ENCODE peak calls at places on chromosome 20, in four cellular contexts. Q, W, O and T are unnamed samples.

GRCh38 chr20:47360489-47361267 is 4.2 kb upstream of the ZMYND8 start:
- DNase-seq in Q (no peak), W (peak), O (peak), T (peak)

GRCh38 chr20:57397004-57397692 is 6.0 kb downstream of the RBM38 start:
- DNase-seq in Q (no peak), W (no peak), O (no peak), T (no peak)

GRCh38 chr20:11411765-11412164 is 505.9 kb upstream of the BTBD3 start:
- DNase-seq in Q (no peak), W (no peak), O (no peak), T (no peak)

GRCh38 chr20:49571553-49571835 is 3.6 kb upstream of the PTGIS start:
- DNase-seq in Q (no peak), W (no peak), O (no peak), T (no peak)

GRCh38 chr20:46773680-46774079 is 64.2 kb downstream of the SLC2A10 start:
- DNase-seq in Q (no peak), W (no peak), O (no peak), T (no peak)

GRCh38 chr20:50744143-50744792 is 12.9 kb downstream of the PARD6B start:
- DNase-seq in Q (no peak), W (peak), O (peak), T (peak)

GRCh38 chr20:54345817-54346216 is 129.6 kb upstream of the DOK5 start:
- DNase-seq in Q (no peak), W (no peak), O (no peak), T (no peak)

GRCh38 chr20:44264287-44264686 is 17.2 kb downstream of the GDAP1L1 start:
- DNase-seq in Q (no peak), W (no peak), O (peak), T (no peak)

GRCh38 chr20:10610266-10610665 is 63.5 kb downstream of the JAG1 start:
- DNase-seq in Q (no peak), W (no peak), O (no peak), T (no peak)

GRCh38 chr20:37230200-37230599 is 31.4 kb downstream of the GHRH start:
- DNase-seq in Q (no peak), W (no peak), O (no peak), T (no peak)

GRCh38 chr20:61965606-61966491 is 99.8 kb downstream of the TAF4 start:
- DNase-seq in Q (no peak), W (peak), O (no peak), T (no peak)

GRCh38 chr20:31721408-31722332 is 998 bp downstream of the BCL2L1 start:
- DNase-seq in Q (no peak), W (no peak), O (peak), T (no peak)

GRCh38 chr20:23923891-23924435 is 44.4 kb upstream of the CST5 start:
- DNase-seq in Q (no peak), W (no peak), O (no peak), T (no peak)

GRCh38 chr20:44837949-44838348 is 27.6 kb upstream of the RIMS4 start:
- DNase-seq in Q (no peak), W (no peak), O (no peak), T (no peak)

GRCh38 chr20:26276811-26277210 is 580.2 kb upstream of the ZNF337 start:
- DNase-seq in Q (no peak), W (no peak), O (peak), T (no peak)

GRCh38 chr20:62063981-62064787 is 1.5 kb downstream of the TAF4 start:
- DNase-seq in Q (no peak), W (peak), O (no peak), T (no peak)

GRCh38 chr20:45867811-45868176 is 10.4 kb downstream of the ZSWIM3 start:
- DNase-seq in Q (no peak), W (no peak), O (no peak), T (no peak)

GRCh38 chr20:53736757-53737403 is 143.2 kb upstream of the ZNF217 start:
- DNase-seq in Q (peak), W (no peak), O (no peak), T (no peak)

GRCh38 chr20:57528148-57528547 is 3.2 kb upstream of the CTCFL start:
- DNase-seq in Q (no peak), W (no peak), O (no peak), T (no peak)

GRCh38 chr20:58692579-58693225 is at the start of gene NPEPL1:
- DNase-seq in Q (no peak), W (no peak), O (no peak), T (peak)

GRCh38 chr20:21286775-21287174 is 16.4 kb upstream of the XRN2 start:
- DNase-seq in Q (no peak), W (peak), O (no peak), T (no peak)

GRCh38 chr20:401682-402495 is 6.2 kb upstream of the RBCK1 start:
- DNase-seq in Q (no peak), W (peak), O (peak), T (peak)

GRCh38 chr20:10864076-10864672 is 190.4 kb upstream of the JAG1 start:
- DNase-seq in Q (no peak), W (no peak), O (no peak), T (peak)

GRCh38 chr20:51160011-51160410 is 137.1 kb upstream of the KCNG1 start:
- DNase-seq in Q (no peak), W (no peak), O (no peak), T (no peak)

GRCh38 chr20:23386304-23387117 is 24.5 kb downstream of the GZF1 start:
- DNase-seq in Q (no peak), W (peak), O (no peak), T (no peak)

GRCh38 chr20:47620808-47621805 is 119.4 kb downstream of the NCOA3 start:
- DNase-seq in Q (peak), W (peak), O (peak), T (peak)

GRCh38 chr20:61310954-61311353 is 58.9 kb downstream of the CDH4 start:
- DNase-seq in Q (no peak), W (no peak), O (no peak), T (no peak)

GRCh38 chr20:31485450-31486339 is 10.6 kb downstream of the REM1 start:
- DNase-seq in Q (no peak), W (no peak), O (peak), T (no peak)

GRCh38 chr20:22805219-22805618 is 220.8 kb upstream of the FOXA2 start:
- DNase-seq in Q (no peak), W (peak), O (no peak), T (peak)

GRCh38 chr20:6030453-6031080 is 23.3 kb downstream of the LRRN4 start:
- DNase-seq in Q (no peak), W (no peak), O (no peak), T (no peak)

GRCh38 chr20:61414455-61414991 is 162.5 kb downstream of the CDH4 start:
- DNase-seq in Q (no peak), W (no peak), O (no peak), T (no peak)

GRCh38 chr20:25540273-25540672 is 45.1 kb downstream of the NINL start:
- DNase-seq in Q (no peak), W (no peak), O (peak), T (no peak)

GRCh38 chr20:14498809-14499208 is 161.4 kb upstream of the FLRT3 start:
- DNase-seq in Q (no peak), W (no peak), O (no peak), T (no peak)

GRCh38 chr20:36094497-36094896 is 60.0 kb upstream of the EPB41L1 start:
- DNase-seq in Q (no peak), W (no peak), O (no peak), T (peak)
- TF ChIP-seq CHD4 in Q (no peak), W (no peak), O (no peak), T (no peak)

GRCh38 chr20:38330638-38331037 is 15.6 kb upstream of the LBP start:
- DNase-seq in Q (no peak), W (peak), O (no peak), T (no peak)

GRCh38 chr20:38337561-38338140 is 8.6 kb upstream of the LBP start:
- DNase-seq in Q (no peak), W (peak), O (peak), T (peak)

GRCh38 chr20:38331245-38331644 is 15.0 kb upstream of the LBP start:
- DNase-seq in Q (no peak), W (no peak), O (no peak), T (no peak)

GRCh38 chr20:38331814-38332213 is 14.5 kb upstream of the LBP start:
- DNase-seq in Q (no peak), W (no peak), O (no peak), T (no peak)

DNA sequence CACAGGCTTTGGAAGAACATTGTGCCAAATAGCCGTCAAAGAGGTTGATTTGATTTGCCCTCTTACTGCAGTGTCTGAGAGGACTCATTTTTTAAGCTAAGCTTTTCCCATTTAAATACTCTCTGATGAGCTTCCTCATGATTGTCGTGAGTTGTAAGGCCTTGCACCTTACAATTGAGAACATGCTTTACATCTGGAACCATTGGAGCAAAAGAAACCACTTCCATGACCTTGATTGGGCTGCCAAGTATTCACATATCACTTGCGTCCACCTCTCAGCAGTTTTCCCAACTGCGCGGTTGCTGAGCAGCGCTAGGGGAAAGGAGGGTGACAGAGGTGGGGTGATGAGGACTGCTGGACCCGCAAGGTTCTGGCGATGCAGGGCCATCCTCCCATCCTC is 12.3 kb upstream of the LBP start:
- DNase-seq in Q (no peak), W (no peak), O (no peak), T (no peak)
- TF ChIP-seq CHD4 in Q (no peak), W (no peak), O (no peak), T (no peak)

GRCh38 chr20:16580596-16580995 is 7.3 kb upstream of the KIF16B start:
- DNase-seq in Q (no peak), W (no peak), O (no peak), T (no peak)
- TF ChIP-seq CHD4 in Q (no peak), W (no peak), O (no peak), T (no peak)

DNA sequence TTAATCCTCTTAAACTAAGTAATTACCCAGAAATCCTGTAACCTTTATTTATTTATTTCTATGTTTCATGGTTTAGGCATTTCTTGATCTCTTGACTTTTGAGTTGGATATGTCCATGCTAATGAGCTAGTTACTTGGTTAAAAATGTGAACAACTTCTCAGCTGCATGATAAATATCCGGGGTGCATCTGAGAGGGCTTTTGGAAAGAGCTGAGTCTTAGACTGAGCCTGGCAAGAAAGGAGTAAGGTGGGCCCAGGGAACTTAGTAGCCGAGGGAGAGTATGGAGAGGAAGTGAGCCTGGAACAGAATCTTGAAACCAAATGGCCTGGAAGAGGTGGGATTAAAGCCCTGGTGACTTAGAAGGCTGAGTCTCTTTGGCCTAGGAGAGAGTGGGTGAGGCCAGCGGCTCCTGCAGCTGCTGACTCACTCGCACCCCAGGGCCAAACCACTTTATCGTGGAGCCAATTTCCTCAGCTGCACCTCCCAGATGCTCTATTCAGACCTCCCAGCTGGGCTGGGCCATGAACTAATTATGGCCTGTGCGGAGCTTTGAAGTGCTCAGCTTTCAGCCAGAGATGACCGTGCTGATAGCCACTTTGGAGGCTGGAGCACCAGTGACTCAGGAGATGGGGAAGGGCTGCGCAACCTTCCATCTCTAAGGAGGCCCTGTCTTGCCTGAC is 19.1 kb downstream of the TGM3 start:
- DNase-seq in Q (no peak), W (no peak), O (peak), T (peak)
- TF ChIP-seq CHD4 in Q (no peak), W (no peak), O (no peak), T (no peak)

GRCh38 chr20:34557936-34558319 is 590 bp upstream of the MAP1LC3A start:
- DNase-seq in Q (no peak), W (no peak), O (no peak), T (no peak)

GRCh38 chr20:34560141-34560523 is 1.6 kb downstream of the MAP1LC3A start:
- DNase-seq in Q (no peak), W (no peak), O (no peak), T (no peak)

GRCh38 chr20:34558320-34559202 is at the start of gene MAP1LC3A:
- DNase-seq in Q (no peak), W (no peak), O (peak), T (peak)

GRCh38 chr20:34560614-34561013 is 2.1 kb downstream of the MAP1LC3A start:
- DNase-seq in Q (no peak), W (no peak), O (no peak), T (no peak)

DNA sequence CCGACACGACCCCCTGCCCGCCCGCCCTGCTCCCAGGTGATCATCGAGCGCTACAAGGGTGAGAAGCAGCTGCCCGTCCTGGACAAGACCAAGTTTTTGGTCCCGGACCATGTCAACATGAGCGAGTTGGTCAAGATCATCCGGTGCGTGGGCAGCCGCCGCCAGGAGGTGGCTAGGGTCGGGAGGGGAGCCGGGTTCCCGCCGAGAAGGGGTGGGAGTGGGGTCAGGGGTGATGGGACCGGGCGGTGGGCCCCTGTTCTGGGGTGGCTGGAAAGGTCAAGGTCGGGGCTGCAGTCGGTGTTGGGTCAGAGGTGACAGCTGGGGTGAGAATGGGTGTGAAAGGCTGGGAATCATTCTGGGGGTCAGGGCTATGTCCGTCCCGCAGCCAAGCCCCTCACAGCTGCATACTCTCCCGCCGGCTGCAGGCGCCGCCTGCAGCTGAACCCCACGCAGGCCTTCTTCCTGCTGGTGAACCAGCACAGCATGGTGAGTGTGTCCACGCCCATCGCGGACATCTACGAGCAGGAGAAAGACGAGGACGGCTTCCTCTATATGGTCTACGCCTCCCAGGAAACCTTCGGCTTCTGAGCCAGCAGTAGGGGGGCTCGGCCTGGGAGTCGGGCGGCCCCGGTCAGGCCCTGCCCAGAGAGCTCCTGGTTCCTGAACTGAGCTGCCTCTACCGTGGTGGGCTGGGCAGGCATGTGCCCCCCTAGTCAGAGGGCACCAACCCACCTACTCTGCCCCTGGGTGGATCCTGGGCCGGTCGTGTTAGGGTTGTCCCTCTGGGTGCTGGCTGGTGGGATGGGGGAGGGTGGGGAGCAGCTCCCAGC is 1.0 kb downstream of the MAP1LC3A start:
- DNase-seq in Q (no peak), W (no peak), O (no peak), T (no peak)
- TF ChIP-seq CHD4 in Q (no peak), W (no peak), O (no peak), T (no peak)

GRCh38 chr20:63155266-63156165 is 60.4 kb downstream of the YTHDF1 start:
- DNase-seq in Q (no peak), W (no peak), O (no peak), T (no peak)

GRCh38 chr20:63152322-63153253 is 63.3 kb downstream of the YTHDF1 start:
- DNase-seq in Q (no peak), W (no peak), O (no peak), T (no peak)

GRCh38 chr20:63153254-63154221 is 62.4 kb downstream of the YTHDF1 start:
- DNase-seq in Q (no peak), W (no peak), O (no peak), T (no peak)

GRCh38 chr20:63156221-63156671 is 59.7 kb downstream of the YTHDF1 start:
- DNase-seq in Q (no peak), W (no peak), O (no peak), T (no peak)

DNA sequence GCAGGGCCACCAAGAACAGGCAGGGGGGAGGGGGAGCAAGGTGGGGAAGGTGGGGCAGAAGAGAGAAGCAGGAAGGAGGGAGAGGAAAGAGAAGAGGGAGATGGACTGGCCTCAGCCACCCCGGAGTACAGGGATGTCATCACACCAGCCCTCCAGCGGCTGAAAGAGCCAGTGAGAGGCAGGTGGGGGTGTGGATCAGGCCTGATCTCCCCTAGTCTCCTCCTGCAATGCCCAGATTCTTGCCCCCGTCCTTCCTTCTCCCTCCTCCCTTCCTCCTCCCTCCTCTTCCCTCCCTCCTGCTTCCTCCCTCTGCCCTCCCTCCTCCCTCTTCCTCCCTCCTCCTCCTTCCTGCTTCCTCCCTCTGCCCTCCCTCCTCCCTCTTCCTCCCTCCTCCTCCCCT is 61.5 kb downstream of the YTHDF1 start:
- DNase-seq in Q (no peak), W (no peak), O (no peak), T (no peak)
- TF ChIP-seq CHD4 in Q (no peak), W (no peak), O (no peak), T (no peak)